ENCODE peak calls at places on chromosomes 3 and 15, in four cellular contexts. One of them, this sample, is unnamed.
A peak's percentile ranks its signal among the peaks of the same experiment; 100 is the strongest.

GRCh38 chr15:43483306-43484128 is 9.4 kb downstream of the TP53BP1 start:
- DNase-seq in chondrocyte: no peak
- DNase-seq in MCF 10A: peak; percentile 8
- DNase-seq in GM12864: no peak
- DNase-seq in this sample: no peak

GRCh38 chr3:11430207-11430606 is 158.0 kb downstream of the ATG7 start:
- DNase-seq in chondrocyte: no peak
- DNase-seq in MCF 10A: no peak
- DNase-seq in GM12864: no peak
- DNase-seq in this sample: no peak

GRCh38 chr3:79115458-79115857 is 652.3 kb downstream of the ROBO1 start:
- DNase-seq in chondrocyte: no peak
- DNase-seq in MCF 10A: no peak
- DNase-seq in GM12864: no peak
- DNase-seq in this sample: no peak

GRCh38 chr3:141529256-141530132 is 42.7 kb downstream of the RASA2 start:
- DNase-seq in chondrocyte: no peak
- DNase-seq in MCF 10A: peak; percentile 26
- DNase-seq in GM12864: no peak
- DNase-seq in this sample: no peak

GRCh38 chr3:4720316-4721075 is 227.3 kb downstream of the ITPR1 start:
- DNase-seq in chondrocyte: no peak
- DNase-seq in MCF 10A: peak; percentile 84
- DNase-seq in GM12864: no peak
- DNase-seq in this sample: peak; percentile 35

GRCh38 chr3:194279701-194280360 is 71.3 kb downstream of the CPN2 start:
- DNase-seq in chondrocyte: peak; percentile 41
- DNase-seq in MCF 10A: no peak
- DNase-seq in GM12864: no peak
- DNase-seq in this sample: no peak

GRCh38 chr3:58088501-58088900 is 80.3 kb downstream of the FLNB start:
- DNase-seq in chondrocyte: no peak
- DNase-seq in MCF 10A: no peak
- DNase-seq in GM12864: no peak
- DNase-seq in this sample: no peak

GRCh38 chr15:85785887-85786777 is 8.6 kb downstream of the KLHL25 start:
- DNase-seq in chondrocyte: no peak
- DNase-seq in MCF 10A: peak; percentile 67
- DNase-seq in GM12864: no peak
- DNase-seq in this sample: no peak

GRCh38 chr3:7817239-7817638 is 684.4 kb upstream of the LMCD1 start:
- DNase-seq in chondrocyte: no peak
- DNase-seq in MCF 10A: no peak
- DNase-seq in GM12864: no peak
- DNase-seq in this sample: no peak

GRCh38 chr3:149296972-149297371 is 36.5 kb downstream of the TM4SF18 start:
- DNase-seq in chondrocyte: no peak
- DNase-seq in MCF 10A: no peak
- DNase-seq in GM12864: no peak
- DNase-seq in this sample: no peak

GRCh38 chr3:149288655-149289054 is 44.8 kb downstream of the TM4SF18 start:
- DNase-seq in chondrocyte: no peak
- DNase-seq in MCF 10A: no peak
- DNase-seq in GM12864: no peak
- DNase-seq in this sample: no peak

DNA sequence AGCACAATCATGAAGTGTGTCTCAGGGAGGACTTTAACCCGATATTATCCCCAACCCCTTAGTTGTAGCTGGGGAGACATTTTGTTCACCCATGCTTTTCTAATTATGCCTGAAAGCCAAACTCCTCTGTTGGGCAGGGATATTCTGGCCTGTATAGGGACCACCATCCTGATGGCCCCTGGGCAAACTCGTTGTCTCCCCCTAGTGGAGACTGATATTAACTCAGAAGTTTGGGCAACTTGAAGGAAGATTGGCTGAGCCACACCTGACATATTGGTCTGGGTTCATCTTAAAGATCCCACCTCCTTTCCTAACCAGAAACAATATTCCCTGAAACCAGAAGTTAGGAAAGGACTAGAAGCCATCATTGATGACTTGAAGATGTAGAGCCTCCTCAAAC is 42.3 kb downstream of the TM4SF18 start:
- DNase-seq in chondrocyte: no peak
- DNase-seq in MCF 10A: peak; percentile 40
- DNase-seq in GM12864: no peak
- DNase-seq in this sample: peak; percentile 27
- TF ChIP-seq CTCF in chondrocyte: peak; percentile 70
- TF ChIP-seq CTCF in MCF 10A: peak; percentile 54
- TF ChIP-seq CTCF in GM12864: peak; percentile 61
- TF ChIP-seq CTCF in this sample: peak; percentile 44

GRCh38 chr3:139561428-139561827 is 21.9 kb upstream of the RBP1 start:
- DNase-seq in chondrocyte: no peak
- DNase-seq in MCF 10A: no peak
- DNase-seq in GM12864: no peak
- DNase-seq in this sample: no peak

GRCh38 chr3:139561959-139562676 is 22.6 kb upstream of the RBP1 start:
- DNase-seq in chondrocyte: no peak
- DNase-seq in MCF 10A: peak; percentile 56
- DNase-seq in GM12864: no peak
- DNase-seq in this sample: peak; percentile 44

GRCh38 chr3:139558351-139559170 is 19.0 kb upstream of the RBP1 start:
- DNase-seq in chondrocyte: no peak
- DNase-seq in MCF 10A: no peak
- DNase-seq in GM12864: no peak
- DNase-seq in this sample: no peak

GRCh38 chr3:139559541-139559940 is 20.0 kb upstream of the RBP1 start:
- DNase-seq in chondrocyte: no peak
- DNase-seq in MCF 10A: peak; percentile 24
- DNase-seq in GM12864: no peak
- DNase-seq in this sample: no peak

GRCh38 chr3:139564290-139564861 is 24.8 kb upstream of the RBP1 start:
- DNase-seq in chondrocyte: no peak
- DNase-seq in MCF 10A: peak; percentile 34
- DNase-seq in GM12864: no peak
- DNase-seq in this sample: no peak
- TF ChIP-seq CTCF in chondrocyte: peak; percentile 72
- TF ChIP-seq CTCF in MCF 10A: no peak
- TF ChIP-seq CTCF in GM12864: peak; percentile 29
- TF ChIP-seq CTCF in this sample: no peak

GRCh38 chr15:55518641-55519040 is 10.6 kb upstream of the DNAAF4 start:
- DNase-seq in chondrocyte: no peak
- DNase-seq in MCF 10A: no peak
- DNase-seq in GM12864: no peak
- DNase-seq in this sample: no peak
- TF ChIP-seq CTCF in chondrocyte: peak; percentile 59
- TF ChIP-seq CTCF in MCF 10A: no peak
- TF ChIP-seq CTCF in GM12864: no peak
- TF ChIP-seq CTCF in this sample: no peak

GRCh38 chr3:47244531-47245100 is 38.0 kb downstream of the KIF9 start:
- DNase-seq in chondrocyte: peak; percentile 63
- DNase-seq in MCF 10A: no peak
- DNase-seq in GM12864: no peak
- DNase-seq in this sample: no peak

GRCh38 chr3:47245271-47245670 is 37.3 kb downstream of the KIF9 start:
- DNase-seq in chondrocyte: peak; percentile 4
- DNase-seq in MCF 10A: no peak
- DNase-seq in GM12864: no peak
- DNase-seq in this sample: no peak

GRCh38 chr3:47247131-47248064 is 35.2 kb downstream of the KIF9 start:
- DNase-seq in chondrocyte: peak; percentile 75
- DNase-seq in MCF 10A: no peak
- DNase-seq in GM12864: no peak
- DNase-seq in this sample: no peak

GRCh38 chr3:47251689-47252088 is 30.9 kb downstream of the KIF9 start:
- DNase-seq in chondrocyte: peak; percentile 12
- DNase-seq in MCF 10A: no peak
- DNase-seq in GM12864: no peak
- DNase-seq in this sample: no peak

DNA sequence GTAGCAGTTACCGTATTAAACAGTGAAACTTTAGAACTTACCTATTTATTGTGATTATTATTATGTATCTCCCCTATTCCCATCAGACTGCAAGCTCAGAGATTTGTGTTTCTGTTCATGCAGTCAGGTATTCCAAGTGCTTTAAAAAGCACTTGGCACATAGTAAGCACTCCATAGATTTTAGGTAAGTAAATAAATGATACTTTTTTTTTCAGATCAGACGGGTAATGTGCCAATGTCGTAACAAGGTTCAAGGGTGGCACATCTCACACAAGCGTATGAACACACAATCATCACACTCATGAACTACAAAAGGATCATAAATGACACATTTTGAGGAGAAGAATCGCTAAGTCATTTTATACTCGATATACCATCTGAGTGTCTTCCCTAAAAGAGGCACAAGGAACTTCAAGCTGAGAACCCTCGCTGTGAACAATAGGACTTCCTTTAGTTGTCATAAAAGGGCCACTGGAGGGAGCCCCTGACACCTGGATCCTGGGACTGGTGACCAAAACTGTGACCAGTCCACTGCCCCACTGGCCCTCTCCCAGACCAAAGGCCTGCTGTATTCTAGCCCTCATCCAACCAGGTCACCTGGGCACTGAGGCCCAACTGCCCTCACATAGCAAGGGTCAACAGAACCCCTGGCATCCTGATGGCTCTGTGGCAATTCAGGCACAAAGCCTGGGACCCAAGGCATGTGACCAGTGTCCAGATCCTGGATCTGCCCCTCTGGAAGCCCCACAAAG is 32.1 kb downstream of the KIF9 start:
- DNase-seq in chondrocyte: peak; percentile 42
- DNase-seq in MCF 10A: peak; percentile 61
- DNase-seq in GM12864: no peak
- DNase-seq in this sample: peak; percentile 53
- TF ChIP-seq CTCF in chondrocyte: peak; percentile 71
- TF ChIP-seq CTCF in MCF 10A: peak; percentile 19
- TF ChIP-seq CTCF in GM12864: peak; percentile 38
- TF ChIP-seq CTCF in this sample: peak; percentile 43

GRCh38 chr3:19025441-19025840 is 122.9 kb upstream of the KCNH8 start:
- DNase-seq in chondrocyte: no peak
- DNase-seq in MCF 10A: no peak
- DNase-seq in GM12864: no peak
- DNase-seq in this sample: no peak

GRCh38 chr3:19029837-19030835 is 118.2 kb upstream of the KCNH8 start:
- DNase-seq in chondrocyte: no peak
- DNase-seq in MCF 10A: peak; percentile 20
- DNase-seq in GM12864: no peak
- DNase-seq in this sample: no peak
- TF ChIP-seq CTCF in chondrocyte: no peak
- TF ChIP-seq CTCF in MCF 10A: no peak
- TF ChIP-seq CTCF in GM12864: no peak
- TF ChIP-seq CTCF in this sample: no peak

GRCh38 chr15:100310511-100310910 is 31.3 kb downstream of the ADAMTS17 start:
- DNase-seq in chondrocyte: no peak
- DNase-seq in MCF 10A: no peak
- DNase-seq in GM12864: no peak
- DNase-seq in this sample: no peak
- TF ChIP-seq CTCF in chondrocyte: no peak
- TF ChIP-seq CTCF in MCF 10A: no peak
- TF ChIP-seq CTCF in GM12864: no peak
- TF ChIP-seq CTCF in this sample: no peak

DNA sequence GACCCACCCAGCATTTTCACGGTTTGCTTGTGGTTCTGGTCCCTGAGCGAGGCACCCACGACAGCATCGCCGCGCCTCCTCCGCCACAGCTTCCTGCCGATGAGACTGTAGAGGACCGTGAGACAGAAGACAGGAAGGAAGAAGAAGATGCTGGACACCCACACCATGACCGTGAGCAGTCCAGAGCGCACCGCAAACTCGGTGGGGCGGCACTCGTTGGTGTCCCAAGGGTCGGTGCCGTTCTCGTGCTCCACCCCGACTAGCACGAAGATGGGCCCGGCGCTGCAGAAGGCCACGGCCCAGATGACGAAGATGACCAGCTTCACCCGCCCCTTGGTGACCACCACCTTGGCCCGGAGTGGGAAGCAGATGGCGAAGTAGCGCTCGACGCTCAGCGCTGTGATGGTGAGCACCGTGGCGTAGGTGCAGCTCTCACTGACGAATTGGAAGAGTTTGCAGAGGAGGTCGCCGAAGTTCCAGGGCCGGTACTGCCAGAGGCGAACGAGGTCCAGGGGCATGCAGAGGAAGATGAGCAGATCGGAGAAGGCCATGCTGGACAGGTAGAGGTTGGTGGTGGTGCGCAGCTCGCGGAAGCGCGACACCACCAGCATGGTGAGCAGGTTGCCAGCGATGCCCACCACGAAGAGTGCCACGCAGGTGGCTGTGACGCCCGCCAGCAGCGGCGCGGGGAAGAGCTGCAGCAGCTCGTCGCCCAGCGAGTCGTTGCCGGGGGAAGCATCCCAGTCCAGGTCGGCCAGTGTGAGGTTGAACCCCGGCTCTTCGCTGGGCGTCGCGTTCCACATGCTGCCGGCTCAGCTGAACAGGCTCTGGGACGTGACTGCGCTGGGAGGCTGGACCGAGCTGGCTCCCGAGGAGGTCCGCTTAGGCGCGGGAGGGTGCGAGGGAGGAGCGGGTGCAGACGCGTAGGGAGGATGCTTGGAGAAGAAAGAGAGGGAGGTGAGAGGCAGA is at the start of gene GHSR:
- DNase-seq in chondrocyte: peak; percentile 85
- DNase-seq in MCF 10A: no peak
- DNase-seq in GM12864: no peak
- DNase-seq in this sample: no peak
- TF ChIP-seq CTCF in chondrocyte: no peak
- TF ChIP-seq CTCF in MCF 10A: no peak
- TF ChIP-seq CTCF in GM12864: no peak
- TF ChIP-seq CTCF in this sample: no peak

DNA sequence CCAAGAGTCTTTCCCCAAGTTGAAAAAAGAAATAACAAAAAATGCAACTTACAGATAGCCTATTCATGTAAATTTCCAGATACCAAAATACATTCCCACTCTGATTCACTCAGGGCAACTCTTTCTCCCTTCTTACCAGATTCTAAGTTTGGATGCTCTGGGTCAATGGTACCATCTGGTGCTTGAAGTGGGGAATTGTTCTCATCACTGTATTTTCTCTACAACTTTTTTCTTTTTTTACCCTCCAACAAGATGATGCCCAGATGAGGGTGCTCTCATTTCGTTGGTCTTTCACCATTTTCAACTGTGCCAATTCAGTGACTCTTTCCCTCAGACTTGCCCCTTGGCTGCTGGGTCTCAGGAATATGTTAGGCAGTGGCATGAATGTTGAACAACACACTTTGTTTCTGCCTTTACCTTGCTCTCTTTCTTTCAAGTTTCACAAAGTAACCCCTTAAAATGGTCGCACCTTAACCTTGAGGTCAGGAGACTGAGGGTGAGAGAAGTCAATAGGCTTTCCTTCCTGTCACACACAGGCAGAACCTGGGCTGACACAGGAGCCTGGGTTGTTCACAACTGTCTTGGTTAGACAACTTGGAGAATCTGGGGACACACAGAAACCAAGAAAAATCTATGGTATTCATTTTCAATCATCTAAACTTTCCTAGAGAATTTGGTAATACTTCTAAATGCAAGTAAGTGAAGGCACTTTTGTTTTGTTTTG is 330.7 kb upstream of the SLCO3A1 start:
- DNase-seq in chondrocyte: no peak
- DNase-seq in MCF 10A: peak; percentile 56
- DNase-seq in GM12864: no peak
- DNase-seq in this sample: no peak
- TF ChIP-seq CTCF in chondrocyte: peak; percentile 78
- TF ChIP-seq CTCF in MCF 10A: peak; percentile 43
- TF ChIP-seq CTCF in GM12864: no peak
- TF ChIP-seq CTCF in this sample: no peak

GRCh38 chr15:41585140-41586047 is 26.4 kb downstream of the TYRO3 start:
- DNase-seq in chondrocyte: no peak
- DNase-seq in MCF 10A: no peak
- DNase-seq in GM12864: no peak
- DNase-seq in this sample: no peak
- TF ChIP-seq CTCF in chondrocyte: peak; percentile 79
- TF ChIP-seq CTCF in MCF 10A: no peak
- TF ChIP-seq CTCF in GM12864: peak; percentile 39
- TF ChIP-seq CTCF in this sample: no peak

GRCh38 chr3:108818404-108818803 is 4.2 kb upstream of the TRAT1 start:
- DNase-seq in chondrocyte: no peak
- DNase-seq in MCF 10A: peak; percentile 59
- DNase-seq in GM12864: peak; percentile 41
- DNase-seq in this sample: peak; percentile 26
- TF ChIP-seq CTCF in chondrocyte: peak; percentile 17
- TF ChIP-seq CTCF in MCF 10A: no peak
- TF ChIP-seq CTCF in GM12864: peak; percentile 73
- TF ChIP-seq CTCF in this sample: peak; percentile 54